ENCODE peak calls at places on chromosomes 13 and 19, in five cellular contexts. G, F, X, R and P are unnamed samples.

GRCh38 chr13:101231751-101232428 is 184.4 kb downstream of the NALCN start:
- DNase-seq in X (no peak), R (no peak), F (no peak), G (no peak), P (no peak)

GRCh38 chr19:23283925-23284324 is 33.7 kb upstream of the ZNF724 start:
- DNase-seq in G (peak), X (peak), F (peak), R (peak), P (peak)

GRCh38 chr19:4678881-4679379 is 8.8 kb upstream of the MYDGF start:
- DNase-seq in X (peak), G (peak), R (no peak), F (no peak), P (no peak)

GRCh38 chr19:10086032-10086903 is at the start of gene SHFL:
- DNase-seq in R (peak), F (peak), G (peak), X (no peak), P (no peak)

GRCh38 chr13:74288361-74288911 is 154.2 kb upstream of the KLF12 start:
- DNase-seq in G (peak), X (peak), F (no peak), R (peak), P (peak)

GRCh38 chr13:110123041-110123809 is 183.7 kb downstream of the COL4A1 start:
- DNase-seq in X (no peak), F (no peak), G (no peak), R (no peak), P (no peak)

GRCh38 chr13:110304256-110304655 is 2.7 kb downstream of the COL4A1 start:
- DNase-seq in F (no peak), R (no peak), X (peak), G (no peak), P (no peak)

GRCh38 chr19:49676136-49676689 is 858 bp upstream of the PRMT1 start:
- DNase-seq in R (peak), F (peak), X (peak), G (peak), P (peak)

GRCh38 chr19:6103217-6103644 is 7.1 kb downstream of the RFX2 start:
- DNase-seq in X (no peak), R (peak), F (no peak), G (no peak), P (no peak)

GRCh38 chr19:1455336-1456120 is 5.6 kb downstream of the APC2 start:
- DNase-seq in R (no peak), F (no peak), X (peak), G (no peak), P (peak)

GRCh38 chr13:71828117-71828516 is 38.9 kb downstream of the DACH1 start:
- DNase-seq in R (no peak), G (no peak), F (no peak), X (no peak), P (no peak)

GRCh38 chr19:47819841-47820244 is 1.9 kb upstream of the CRX start:
- DNase-seq in X (peak), G (no peak), F (no peak), R (peak), P (no peak)

GRCh38 chr13:33611016-33611805 is 206.7 kb upstream of the RFC3 start:
- DNase-seq in G (no peak), X (no peak), F (peak), R (peak), P (no peak)

GRCh38 chr19:31055454-31055853 is 293.8 kb downstream of the TSHZ3 start:
- DNase-seq in G (no peak), X (no peak), F (no peak), R (no peak), P (no peak)

GRCh38 chr13:44101347-44102083 is 221.8 kb downstream of the LACC1 start:
- DNase-seq in X (no peak), G (no peak), F (no peak), R (no peak), P (no peak)

GRCh38 chr13:109439813-109440212 is 346.6 kb downstream of the IRS2 start:
- DNase-seq in G (no peak), F (no peak), R (no peak), X (no peak), P (no peak)

GRCh38 chr13:75635101-75635620 is 969 bp upstream of the LMO7 start:
- DNase-seq in X (peak), F (no peak), G (peak), R (peak), P (no peak)

GRCh38 chr13:77827350-77827749 is 91.3 kb downstream of the EDNRB start:
- DNase-seq in X (no peak), R (no peak), F (no peak), G (no peak), P (no peak)

GRCh38 chr13:88896466-88896865 is 1225.3 kb downstream of the SLITRK5 start:
- DNase-seq in F (no peak), G (no peak), X (no peak), R (peak), P (no peak)

GRCh38 chr13:73025212-73026012 is 33.4 kb upstream of the KLF5 start:
- DNase-seq in G (no peak), R (no peak), F (no peak), X (no peak), P (no peak)

GRCh38 chr19:52148256-52148655 is 8.5 kb upstream of the ZNF616 start:
- DNase-seq in G (no peak), X (no peak), R (no peak), F (no peak), P (no peak)

GRCh38 chr13:78137404-78138142 is 218.9 kb upstream of the EDNRB start:
- DNase-seq in G (peak), X (peak), F (peak), R (no peak), P (peak)